ENCODE peak calls at places on chromosome 4, in five cellular contexts. Y, E, H, M and O are unnamed samples.

GRCh38 chr4:42151568-42152506 is 618 bp downstream of the BEND4 start:
- DNase-seq in E (no peak), M (peak; percentile 61), Y (peak; percentile 90), H (peak; percentile 83), O (no peak)

GRCh38 chr4:10006236-10006603 is 15.1 kb downstream of the SLC2A9 start:
- DNase-seq in M (no peak), Y (no peak), H (no peak), E (peak; percentile 89), O (no peak)

GRCh38 chr4:44446801-44447562 is 1.6 kb downstream of the KCTD8 start:
- DNase-seq in H (no peak), Y (peak; percentile 3), E (no peak), M (no peak), O (no peak)

GRCh38 chr4:111689731-111690130 is 455.5 kb upstream of the FAM241A start:
- DNase-seq in E (no peak), M (no peak), Y (no peak), H (no peak), O (no peak)

GRCh38 chr4:182929296-182929695 is 12.1 kb upstream of the DCTD start:
- DNase-seq in E (peak; percentile 64), Y (no peak), M (no peak), H (no peak), O (no peak)

GRCh38 chr4:112633477-112634235 is 3.1 kb downstream of the ZGRF1 start:
- DNase-seq in M (no peak), H (peak; percentile 44), Y (peak; percentile 40), E (peak; percentile 38), O (no peak)

GRCh38 chr4:38769441-38770210 is 13.2 kb downstream of the TLR10 start:
- DNase-seq in Y (no peak), E (no peak), M (no peak), H (no peak), O (no peak)

GRCh38 chr4:55733874-55734437 is 85.6 kb upstream of the EXOC1L start:
- DNase-seq in Y (peak; percentile 17), M (no peak), H (no peak), E (peak; percentile 99), O (no peak)

GRCh38 chr4:26787461-26788340 is 72.9 kb upstream of the STIM2 start:
- DNase-seq in E (peak; percentile 96), M (peak; percentile 64), H (no peak), Y (no peak), O (peak; percentile 51)

GRCh38 chr4:56302775-56303174 is 84.5 kb downstream of the AASDH start:
- DNase-seq in E (no peak), H (no peak), Y (no peak), M (no peak), O (no peak)

GRCh38 chr4:144696376-144696775 is 50.4 kb downstream of the HHIP start:
- DNase-seq in E (no peak), H (no peak), M (no peak), Y (no peak), O (no peak)

GRCh38 chr4:83548151-83548905 is 12.4 kb downstream of the GPAT3 start:
- DNase-seq in M (peak; percentile 56), E (peak; percentile 98), Y (no peak), H (no peak), O (peak; percentile 38)

GRCh38 chr4:67926485-67926884 is 36.8 kb downstream of the TMPRSS11A start:
- DNase-seq in M (no peak), Y (no peak), E (no peak), H (no peak), O (no peak)

GRCh38 chr4:188971125-188971524 is 831.9 kb downstream of the TRIML1 start:
- DNase-seq in M (no peak), E (peak; percentile 38), H (peak; percentile 61), Y (peak; percentile 9), O (no peak)

GRCh38 chr4:127778102-127778501 is 4.0 kb upstream of the HSPA4L start:
- DNase-seq in M (no peak), Y (no peak), H (peak; percentile 41), E (no peak), O (no peak)

GRCh38 chr4:107006218-107006617 is 29.9 kb downstream of the DKK2 start:
- DNase-seq in Y (no peak), M (no peak), E (no peak), H (peak; percentile 21), O (no peak)

GRCh38 chr4:23733911-23734458 is 155.9 kb downstream of the PPARGC1A start:
- DNase-seq in Y (no peak), M (no peak), E (no peak), H (no peak), O (no peak)

GRCh38 chr4:26780524-26780923 is 80.1 kb upstream of the STIM2 start:
- DNase-seq in H (no peak), Y (no peak), M (no peak), E (peak; percentile 83), O (no peak)

GRCh38 chr4:124884316-124884715 is 171.8 kb upstream of the ANKRD50 start:
- DNase-seq in E (no peak), M (no peak), H (no peak), Y (no peak), O (no peak)

GRCh38 chr4:74410272-74410671 is 34.7 kb upstream of the AREG start:
- DNase-seq in M (no peak), E (no peak), H (no peak), Y (no peak), O (no peak)

GRCh38 chr4:184769285-184769825 is 35.5 kb upstream of the CENPU start:
- DNase-seq in Y (no peak), E (no peak), H (no peak), M (no peak), O (no peak)

GRCh38 chr4:176561368-176561767 is 231.4 kb downstream of the VEGFC start:
- DNase-seq in H (no peak), M (no peak), E (no peak), Y (no peak), O (no peak)

GRCh38 chr4:36269116-36269515 is 12.3 kb upstream of the DTHD1 start:
- DNase-seq in M (no peak), H (no peak), Y (no peak), E (no peak), O (peak; percentile 38)

GRCh38 chr4:178937130-178937529 is 1494.9 kb upstream of the AGA start:
- DNase-seq in H (no peak), E (peak; percentile 39), M (no peak), Y (no peak), O (no peak)

GRCh38 chr4:167713756-167714155 is 378.6 kb upstream of the ANXA10 start:
- DNase-seq in M (no peak), H (no peak), E (peak; percentile 47), Y (no peak), O (no peak)

DNA sequence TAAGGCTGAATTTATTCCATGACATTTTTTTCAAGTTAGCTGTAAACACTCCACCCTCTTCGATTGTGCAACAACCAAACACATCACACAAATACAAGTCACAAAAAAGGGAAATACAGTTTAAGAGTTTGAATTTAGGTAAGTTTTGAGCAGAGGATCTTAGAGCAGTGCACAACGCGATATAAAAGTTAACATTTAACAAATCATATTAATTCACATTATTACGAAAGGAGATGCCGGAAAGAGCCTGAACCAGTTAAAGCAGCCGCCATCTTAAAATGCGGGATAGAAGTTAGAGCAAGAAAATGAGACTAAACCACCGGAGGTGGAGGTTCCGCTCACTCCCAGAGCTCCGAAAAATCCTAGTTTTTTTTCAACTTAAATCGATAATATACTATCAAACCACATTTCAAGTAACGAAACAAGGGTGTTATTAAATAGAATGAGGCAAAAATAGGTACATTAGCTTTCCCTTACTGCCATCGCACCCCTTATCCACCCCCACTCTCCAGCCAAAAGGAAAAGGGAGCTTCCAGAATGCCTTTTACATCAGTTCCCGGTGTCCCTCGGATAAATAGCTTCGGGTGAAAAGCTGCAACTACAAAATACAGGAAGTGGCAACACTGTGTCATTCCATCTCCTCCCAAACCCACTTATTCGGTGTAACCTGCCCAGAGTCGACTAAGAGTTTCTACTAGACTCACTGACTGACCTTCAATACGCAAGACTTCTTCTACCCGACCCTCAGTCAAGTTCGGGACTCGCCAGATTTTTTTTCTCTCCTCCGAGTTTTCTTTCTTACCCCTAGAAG is 1.9 kb downstream of the UBE2D3 start:
- DNase-seq in M (no peak), Y (peak; percentile 23), H (peak; percentile 42), E (peak; percentile 65), O (peak; percentile 46)
- H4K20me1 ChIP-seq in M (peaks cover 7% of the 10 kb centered on the region), Y (peaks cover 62% of the 10 kb centered on the region), H (peaks cover 50% of the 10 kb centered on the region), E (peaks cover 58% of the 10 kb centered on the region), O (peaks cover 55% of the 10 kb centered on the region)

GRCh38 chr4:1298461-1298860 is 8.8 kb downstream of the MAEA start:
- DNase-seq in Y (no peak), H (no peak), E (no peak), M (no peak), O (no peak)
- H4K20me1 ChIP-seq in Y (peaks cover 68% of the 10 kb centered on the region), H (no peaks in the 10 kb centered on the region), E (peaks cover 11% of the 10 kb centered on the region), M (peaks cover 41% of the 10 kb centered on the region), O (peaks cover 82% of the 10 kb centered on the region)

GRCh38 chr4:139552908-139553307 is 3.1 kb downstream of the SETD7 start:
- DNase-seq in H (no peak), Y (no peak), E (no peak), M (no peak), O (no peak)
- H4K20me1 ChIP-seq in H (peaks cover 52% of the 10 kb centered on the region), Y (peaks cover 3% of the 10 kb centered on the region), E (peaks cover 4% of the 10 kb centered on the region), M (no peaks in the 10 kb centered on the region), O (peaks cover 30% of the 10 kb centered on the region)

GRCh38 chr4:87017580-87018061 is 82.8 kb downstream of the AFF1 start:
- DNase-seq in Y (no peak), M (no peak), E (no peak), H (no peak), O (no peak)
- H4K20me1 ChIP-seq in Y (no peaks in the 10 kb centered on the region), M (no peaks in the 10 kb centered on the region), E (peaks cover 5% of the 10 kb centered on the region), H (peaks cover 71% of the 10 kb centered on the region), O (peaks cover 43% of the 10 kb centered on the region)

DNA sequence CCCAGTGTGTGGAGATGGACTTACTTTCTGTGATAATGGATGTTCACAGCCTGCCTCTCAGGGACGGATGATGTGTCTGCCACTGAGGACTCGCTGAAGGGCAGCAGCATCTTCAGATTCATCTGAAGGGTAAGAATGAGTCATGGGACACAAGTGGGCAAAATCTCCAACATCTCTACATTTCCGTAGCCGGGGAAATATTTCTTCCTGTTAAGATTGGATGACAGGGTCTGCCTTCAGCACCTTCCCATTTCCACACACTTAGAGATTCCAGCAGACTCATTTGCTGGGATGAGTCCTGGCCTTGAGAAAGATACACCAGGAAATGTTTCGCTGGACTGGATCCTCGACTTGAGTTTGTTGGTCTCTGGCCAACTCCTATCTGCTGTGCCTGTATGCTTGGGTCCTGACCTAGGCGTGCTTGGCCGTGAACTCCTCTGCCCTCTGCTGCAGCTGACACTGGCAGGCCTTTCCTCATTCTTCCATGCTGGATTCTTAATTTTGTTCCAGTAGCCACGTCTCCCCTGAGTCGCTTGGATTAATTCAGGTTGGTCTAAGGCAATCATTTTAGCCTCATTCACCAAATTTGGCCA is 46.5 kb upstream of the SOD3 start:
- DNase-seq in M (no peak), Y (no peak), E (no peak), H (no peak), O (no peak)
- H4K20me1 ChIP-seq in M (no peaks in the 10 kb centered on the region), Y (no peaks in the 10 kb centered on the region), E (no peaks in the 10 kb centered on the region), H (no peaks in the 10 kb centered on the region), O (no peaks in the 10 kb centered on the region)

GRCh38 chr4:1883583-1883982 is 12.4 kb downstream of the NSD2 start:
- DNase-seq in H (no peak), Y (no peak), M (no peak), E (no peak), O (no peak)

GRCh38 chr4:1881709-1882108 is 10.5 kb downstream of the NSD2 start:
- DNase-seq in Y (no peak), H (no peak), E (no peak), M (no peak), O (no peak)

GRCh38 chr4:1882850-1883271 is 11.7 kb downstream of the NSD2 start:
- DNase-seq in Y (no peak), H (no peak), M (no peak), E (no peak), O (no peak)

GRCh38 chr4:1879491-1879890 is 8.3 kb downstream of the NSD2 start:
- DNase-seq in H (no peak), M (no peak), E (no peak), Y (no peak), O (no peak)

GRCh38 chr4:1880332-1880731 is 9.1 kb downstream of the NSD2 start:
- DNase-seq in E (no peak), H (no peak), M (no peak), Y (no peak), O (no peak)
- H4K20me1 ChIP-seq in E (peaks cover 37% of the 10 kb centered on the region), H (peaks cover 63% of the 10 kb centered on the region), M (peaks cover 47% of the 10 kb centered on the region), Y (peaks cover 93% of the 10 kb centered on the region), O (peaks cover 90% of the 10 kb centered on the region)